ENCODE peak calls at places on chromosomes 1 and 21, in eight cellular contexts. Y is AG04450; P is NCI-H1105; R is NCI-H2081; J is stimulated activated CD4-positive, alpha-beta T cell treated with anti-CD3 and anti-CD28 coated beads, TNF-alpha, amount 100 ng/mL, for 4 hours; E is NCI-H748 treated with DMSO at 0.1 percent for 48 hours; I is brain microvascular endothelial cell; C is AG04449. D is an unnamed sample.

GRCh38 chr1:172746091-172746949 is 87.4 kb downstream of the FASLG start:
- DNase-seq in C (peak; percentile 96), J (no peak), R (no peak), I (peak; percentile 97), E (no peak), P (no peak), Y (peak; percentile 94), D (peak; percentile 51)

GRCh38 chr1:67889466-67889865 is 56.2 kb upstream of the GNG12 start:
- DNase-seq in J (no peak), I (no peak), C (no peak), Y (no peak), P (no peak), E (no peak), R (no peak), D (no peak)

GRCh38 chr1:234611153-234611798 is 1.3 kb upstream of the IRF2BP2 start:
- DNase-seq in R (peak; percentile 77), J (peak; percentile 36), P (peak; percentile 60), E (peak; percentile 71), I (peak; percentile 80), Y (no peak), C (peak; percentile 77), D (peak; percentile 77)

GRCh38 chr1:169944621-169945020 is 50.9 kb upstream of the SCYL3 start:
- DNase-seq in E (no peak), R (no peak), C (no peak), J (no peak), P (no peak), Y (no peak), I (no peak), D (no peak)

GRCh38 chr1:84632142-84632541 is 57.9 kb upstream of the CTBS start:
- DNase-seq in Y (no peak), J (no peak), R (no peak), P (no peak), I (no peak), E (no peak), C (no peak), D (no peak)

GRCh38 chr1:208228550-208228949 is 15.6 kb downstream of the PLXNA2 start:
- DNase-seq in I (no peak), E (no peak), J (no peak), Y (no peak), C (no peak), R (no peak), P (no peak), D (no peak)

GRCh38 chr1:208174200-208174599 is 70.0 kb downstream of the PLXNA2 start:
- DNase-seq in I (no peak), J (no peak), C (no peak), Y (no peak), P (no peak), E (no peak), R (no peak), D (peak; percentile 35)

GRCh38 chr1:220045356-220046051 is 801 bp downstream of the EPRS1 start:
- DNase-seq in E (peak; percentile 7), J (no peak), Y (no peak), I (no peak), R (no peak), C (no peak), P (no peak), D (no peak)

GRCh38 chr21:36035381-36035791 is 24.9 kb downstream of the SETD4 start:
- DNase-seq in Y (no peak), J (no peak), E (no peak), R (no peak), I (no peak), C (no peak), P (peak; percentile 4), D (no peak)

GRCh38 chr1:46587072-46587471 is 17.0 kb downstream of the MKNK1 start:
- DNase-seq in R (no peak), P (no peak), Y (no peak), E (no peak), C (no peak), J (no peak), I (no peak), D (peak; percentile 14)

GRCh38 chr1:197725044-197725443 is 50.2 kb downstream of the DENND1B start:
- DNase-seq in E (no peak), Y (no peak), I (no peak), C (no peak), P (no peak), J (no peak), R (no peak), D (peak; percentile 10)

D was measured in trophoblast cell.